ENCODE peak calls at places on chromosomes 4 and X, in six cellular contexts. One of them, this sample, is unnamed.
A peak's percentile ranks its signal among the peaks of the same experiment; 100 is the strongest.

GRCh38 chrX:64394059-64394873 is 986 bp downstream of the MTMR8 start:
- DNase-seq in pons: no peak
- DNase-seq in MM.1S: no peak
- DNase-seq in fibroblast of the aortic adventitia: no peak
- DNase-seq in small intestine: no peak
- DNase-seq in stimulated activated CD4-positive, alpha-beta T cell treated with anti-CD3 and anti-CD28 coated beads, Interleukin-2, amount 100 ng/mL, for 24 hours: no peak
- DNase-seq in this sample: no peak

GRCh38 chr4:139528377-139529005 is 27.5 kb downstream of the SETD7 start:
- DNase-seq in small intestine: peak; percentile 31
- DNase-seq in pons: no peak
- DNase-seq in MM.1S: no peak
- DNase-seq in stimulated activated CD4-positive, alpha-beta T cell treated with anti-CD3 and anti-CD28 coated beads, Interleukin-2, amount 100 ng/mL, for 24 hours: no peak
- DNase-seq in fibroblast of the aortic adventitia: peak; percentile 89
- DNase-seq in this sample: peak; percentile 52

GRCh38 chrX:32987139-32987538 is 224.2 kb downstream of the DMD start:
- DNase-seq in small intestine: no peak
- DNase-seq in MM.1S: no peak
- DNase-seq in pons: no peak
- DNase-seq in stimulated activated CD4-positive, alpha-beta T cell treated with anti-CD3 and anti-CD28 coated beads, Interleukin-2, amount 100 ng/mL, for 24 hours: no peak
- DNase-seq in fibroblast of the aortic adventitia: no peak
- DNase-seq in this sample: no peak

GRCh38 chr4:119212964-119213606 is 572 bp downstream of the USP53 start:
- DNase-seq in fibroblast of the aortic adventitia: peak; percentile 94
- DNase-seq in stimulated activated CD4-positive, alpha-beta T cell treated with anti-CD3 and anti-CD28 coated beads, Interleukin-2, amount 100 ng/mL, for 24 hours: peak; percentile 71
- DNase-seq in pons: peak; percentile 71
- DNase-seq in MM.1S: peak; percentile 83
- DNase-seq in small intestine: peak; percentile 85
- DNase-seq in this sample: peak; percentile 90

GRCh38 chrX:47649302-47649701 is 1.1 kb downstream of the ELK1 start:
- DNase-seq in pons: no peak
- DNase-seq in small intestine: no peak
- DNase-seq in stimulated activated CD4-positive, alpha-beta T cell treated with anti-CD3 and anti-CD28 coated beads, Interleukin-2, amount 100 ng/mL, for 24 hours: no peak
- DNase-seq in fibroblast of the aortic adventitia: no peak
- DNase-seq in MM.1S: no peak
- DNase-seq in this sample: no peak

GRCh38 chr4:75653845-75654503 is 19.2 kb downstream of the G3BP2 start:
- DNase-seq in fibroblast of the aortic adventitia: peak; percentile 50
- DNase-seq in MM.1S: no peak
- DNase-seq in pons: peak; percentile 19
- DNase-seq in stimulated activated CD4-positive, alpha-beta T cell treated with anti-CD3 and anti-CD28 coated beads, Interleukin-2, amount 100 ng/mL, for 24 hours: no peak
- DNase-seq in small intestine: peak; percentile 60
- DNase-seq in this sample: peak; percentile 51

GRCh38 chr4:153204247-153205027 is at the start of gene TRIM2:
- DNase-seq in small intestine: peak; percentile 96
- DNase-seq in fibroblast of the aortic adventitia: peak; percentile 79
- DNase-seq in pons: peak; percentile 98
- DNase-seq in MM.1S: no peak
- DNase-seq in stimulated activated CD4-positive, alpha-beta T cell treated with anti-CD3 and anti-CD28 coated beads, Interleukin-2, amount 100 ng/mL, for 24 hours: no peak
- DNase-seq in this sample: peak; percentile 94

GRCh38 chr4:4182835-4183568 is 43.7 kb downstream of the OTOP1 start:
- DNase-seq in small intestine: peak; percentile 3
- DNase-seq in MM.1S: peak; percentile 48
- DNase-seq in pons: no peak
- DNase-seq in stimulated activated CD4-positive, alpha-beta T cell treated with anti-CD3 and anti-CD28 coated beads, Interleukin-2, amount 100 ng/mL, for 24 hours: peak; percentile 45
- DNase-seq in fibroblast of the aortic adventitia: peak; percentile 4
- DNase-seq in this sample: peak; percentile 62

GRCh38 chr4:85783483-85783882 is 308.5 kb downstream of the ARHGAP24 start:
- DNase-seq in pons: no peak
- DNase-seq in stimulated activated CD4-positive, alpha-beta T cell treated with anti-CD3 and anti-CD28 coated beads, Interleukin-2, amount 100 ng/mL, for 24 hours: no peak
- DNase-seq in MM.1S: no peak
- DNase-seq in small intestine: no peak
- DNase-seq in fibroblast of the aortic adventitia: peak; percentile 87
- DNase-seq in this sample: no peak

GRCh38 chr4:2893772-2894171 is 50.1 kb downstream of the ADD1 start:
- DNase-seq in pons: peak; percentile 83
- DNase-seq in stimulated activated CD4-positive, alpha-beta T cell treated with anti-CD3 and anti-CD28 coated beads, Interleukin-2, amount 100 ng/mL, for 24 hours: no peak
- DNase-seq in small intestine: no peak
- DNase-seq in fibroblast of the aortic adventitia: peak; percentile 77
- DNase-seq in MM.1S: no peak
- DNase-seq in this sample: no peak

GRCh38 chr4:76600447-76600846 is 165.4 kb downstream of the SHROOM3 start:
- DNase-seq in stimulated activated CD4-positive, alpha-beta T cell treated with anti-CD3 and anti-CD28 coated beads, Interleukin-2, amount 100 ng/mL, for 24 hours: no peak
- DNase-seq in small intestine: peak; percentile 91
- DNase-seq in MM.1S: no peak
- DNase-seq in pons: no peak
- DNase-seq in fibroblast of the aortic adventitia: peak; percentile 50
- DNase-seq in this sample: peak; percentile 40

GRCh38 chr4:142719854-142720541 is 126.1 kb downstream of the INPP4B start:
- DNase-seq in stimulated activated CD4-positive, alpha-beta T cell treated with anti-CD3 and anti-CD28 coated beads, Interleukin-2, amount 100 ng/mL, for 24 hours: no peak
- DNase-seq in fibroblast of the aortic adventitia: peak; percentile 75
- DNase-seq in small intestine: peak; percentile 28
- DNase-seq in pons: peak; percentile 14
- DNase-seq in MM.1S: peak; percentile 28
- DNase-seq in this sample: peak; percentile 14

GRCh38 chrX:3326721-3327120 is 19.7 kb downstream of the MXRA5 start:
- DNase-seq in pons: no peak
- DNase-seq in fibroblast of the aortic adventitia: peak; percentile 9
- DNase-seq in MM.1S: no peak
- DNase-seq in stimulated activated CD4-positive, alpha-beta T cell treated with anti-CD3 and anti-CD28 coated beads, Interleukin-2, amount 100 ng/mL, for 24 hours: no peak
- DNase-seq in small intestine: no peak
- DNase-seq in this sample: no peak

GRCh38 chr4:82467442-82467841 is 37.1 kb downstream of the ENOPH1 start:
- DNase-seq in small intestine: peak; percentile 17
- DNase-seq in fibroblast of the aortic adventitia: peak; percentile 76
- DNase-seq in stimulated activated CD4-positive, alpha-beta T cell treated with anti-CD3 and anti-CD28 coated beads, Interleukin-2, amount 100 ng/mL, for 24 hours: no peak
- DNase-seq in pons: no peak
- DNase-seq in MM.1S: no peak
- DNase-seq in this sample: no peak

GRCh38 chr4:156328882-156329281 is 375.2 kb upstream of the CTSO start:
- DNase-seq in small intestine: no peak
- DNase-seq in fibroblast of the aortic adventitia: no peak
- DNase-seq in stimulated activated CD4-positive, alpha-beta T cell treated with anti-CD3 and anti-CD28 coated beads, Interleukin-2, amount 100 ng/mL, for 24 hours: no peak
- DNase-seq in MM.1S: peak; percentile 11
- DNase-seq in pons: no peak
- DNase-seq in this sample: no peak

GRCh38 chrX:154717824-154718223 is 33.1 kb downstream of the GAB3 start:
- DNase-seq in small intestine: peak; percentile 18
- DNase-seq in pons: no peak
- DNase-seq in stimulated activated CD4-positive, alpha-beta T cell treated with anti-CD3 and anti-CD28 coated beads, Interleukin-2, amount 100 ng/mL, for 24 hours: no peak
- DNase-seq in MM.1S: no peak
- DNase-seq in fibroblast of the aortic adventitia: no peak
- DNase-seq in this sample: no peak

GRCh38 chr4:155624478-155624877 is 42.2 kb upstream of the GUCY1A1 start:
- DNase-seq in fibroblast of the aortic adventitia: no peak
- DNase-seq in MM.1S: no peak
- DNase-seq in small intestine: no peak
- DNase-seq in pons: no peak
- DNase-seq in stimulated activated CD4-positive, alpha-beta T cell treated with anti-CD3 and anti-CD28 coated beads, Interleukin-2, amount 100 ng/mL, for 24 hours: no peak
- DNase-seq in this sample: no peak